ENCODE peak calls at places on chromosomes 1 and 21, in ten cellular contexts. One of them, this sample, is unnamed.

GRCh38 chr21:39685991-39686390 is 59.0 kb upstream of the IGSF5 start:
- DNase-seq in T follicular helper cell: no peak
- DNase-seq in WERI-Rb-1: no peak
- DNase-seq in kidney tubule cell: no peak
- DNase-seq in posterior vena cava: no peak
- DNase-seq in psoas muscle: no peak
- DNase-seq in central memory CD4-positive, alpha-beta T cell: no peak
- DNase-seq in NCI-H1436: no peak
- DNase-seq in AG08396: no peak
- DNase-seq in GDM1: no peak
- DNase-seq in this sample: no peak

GRCh38 chr1:206890690-206891089 is 6.6 kb upstream of the IL24 start:
- DNase-seq in T follicular helper cell: no peak
- DNase-seq in WERI-Rb-1: no peak
- DNase-seq in kidney tubule cell: no peak
- DNase-seq in posterior vena cava: no peak
- DNase-seq in GDM1: no peak
- DNase-seq in AG08396: no peak
- DNase-seq in psoas muscle: no peak
- DNase-seq in central memory CD4-positive, alpha-beta T cell: peak; percentile 42
- DNase-seq in NCI-H1436: no peak
- DNase-seq in this sample: peak; percentile 75

GRCh38 chr1:3217096-3217724 is 148.2 kb downstream of the PRDM16 start:
- DNase-seq in GDM1: no peak
- DNase-seq in kidney tubule cell: no peak
- DNase-seq in WERI-Rb-1: peak; percentile 39
- DNase-seq in psoas muscle: no peak
- DNase-seq in posterior vena cava: no peak
- DNase-seq in AG08396: no peak
- DNase-seq in central memory CD4-positive, alpha-beta T cell: no peak
- DNase-seq in T follicular helper cell: no peak
- DNase-seq in NCI-H1436: no peak
- DNase-seq in this sample: no peak

GRCh38 chr1:208850441-208850840 is 606.3 kb upstream of the PLXNA2 start:
- DNase-seq in kidney tubule cell: no peak
- DNase-seq in GDM1: no peak
- DNase-seq in WERI-Rb-1: peak; percentile 83
- DNase-seq in T follicular helper cell: no peak
- DNase-seq in NCI-H1436: no peak
- DNase-seq in AG08396: no peak
- DNase-seq in central memory CD4-positive, alpha-beta T cell: no peak
- DNase-seq in posterior vena cava: no peak
- DNase-seq in psoas muscle: no peak
- DNase-seq in this sample: no peak

GRCh38 chr1:243712890-243713425 is 137.1 kb downstream of the AKT3 start:
- DNase-seq in WERI-Rb-1: no peak
- DNase-seq in psoas muscle: no peak
- DNase-seq in central memory CD4-positive, alpha-beta T cell: no peak
- DNase-seq in T follicular helper cell: no peak
- DNase-seq in NCI-H1436: no peak
- DNase-seq in kidney tubule cell: no peak
- DNase-seq in GDM1: no peak
- DNase-seq in posterior vena cava: no peak
- DNase-seq in AG08396: no peak
- DNase-seq in this sample: peak; percentile 18

GRCh38 chr1:109687641-109688499 is at the start of gene GSTM1:
- DNase-seq in GDM1: peak; percentile 69
- DNase-seq in WERI-Rb-1: peak; percentile 83
- DNase-seq in T follicular helper cell: no peak
- DNase-seq in posterior vena cava: no peak
- DNase-seq in AG08396: no peak
- DNase-seq in central memory CD4-positive, alpha-beta T cell: no peak
- DNase-seq in psoas muscle: no peak
- DNase-seq in NCI-H1436: no peak
- DNase-seq in kidney tubule cell: no peak
- DNase-seq in this sample: peak; percentile 78

GRCh38 chr1:208962867-208963266 is 620.6 kb upstream of the CAMK1G start:
- DNase-seq in central memory CD4-positive, alpha-beta T cell: no peak
- DNase-seq in T follicular helper cell: no peak
- DNase-seq in NCI-H1436: no peak
- DNase-seq in kidney tubule cell: no peak
- DNase-seq in posterior vena cava: no peak
- DNase-seq in psoas muscle: no peak
- DNase-seq in GDM1: no peak
- DNase-seq in AG08396: no peak
- DNase-seq in WERI-Rb-1: no peak
- DNase-seq in this sample: peak; percentile 64

GRCh38 chr1:170126691-170127090 is 19.1 kb upstream of the NTMT2 start:
- DNase-seq in central memory CD4-positive, alpha-beta T cell: no peak
- DNase-seq in GDM1: no peak
- DNase-seq in psoas muscle: no peak
- DNase-seq in kidney tubule cell: peak; percentile 91
- DNase-seq in WERI-Rb-1: no peak
- DNase-seq in posterior vena cava: no peak
- DNase-seq in T follicular helper cell: no peak
- DNase-seq in NCI-H1436: no peak
- DNase-seq in AG08396: peak; percentile 44
- DNase-seq in this sample: peak; percentile 54

GRCh38 chr1:90707363-90707710 is 9.8 kb downstream of the BARHL2 start:
- DNase-seq in T follicular helper cell: no peak
- DNase-seq in psoas muscle: no peak
- DNase-seq in central memory CD4-positive, alpha-beta T cell: no peak
- DNase-seq in NCI-H1436: no peak
- DNase-seq in GDM1: no peak
- DNase-seq in posterior vena cava: peak; percentile 78
- DNase-seq in AG08396: peak; percentile 60
- DNase-seq in kidney tubule cell: peak; percentile 72
- DNase-seq in WERI-Rb-1: peak; percentile 62
- DNase-seq in this sample: no peak

GRCh38 chr1:98210064-98210463 is 289.2 kb upstream of the DPYD start:
- DNase-seq in GDM1: no peak
- DNase-seq in NCI-H1436: no peak
- DNase-seq in AG08396: peak; percentile 51
- DNase-seq in kidney tubule cell: peak; percentile 87
- DNase-seq in posterior vena cava: no peak
- DNase-seq in psoas muscle: no peak
- DNase-seq in central memory CD4-positive, alpha-beta T cell: no peak
- DNase-seq in T follicular helper cell: no peak
- DNase-seq in WERI-Rb-1: no peak
- DNase-seq in this sample: peak; percentile 99

GRCh38 chr1:69700770-69701169 is 133.0 kb downstream of the LRRC7 start:
- DNase-seq in psoas muscle: no peak
- DNase-seq in AG08396: no peak
- DNase-seq in central memory CD4-positive, alpha-beta T cell: no peak
- DNase-seq in kidney tubule cell: peak; percentile 14
- DNase-seq in NCI-H1436: no peak
- DNase-seq in GDM1: no peak
- DNase-seq in WERI-Rb-1: peak; percentile 60
- DNase-seq in T follicular helper cell: no peak
- DNase-seq in posterior vena cava: no peak
- DNase-seq in this sample: peak; percentile 23

GRCh38 chr1:182634306-182635072 is 30.3 kb upstream of the RGS16 start:
- DNase-seq in psoas muscle: no peak
- DNase-seq in posterior vena cava: no peak
- DNase-seq in T follicular helper cell: no peak
- DNase-seq in GDM1: no peak
- DNase-seq in NCI-H1436: no peak
- DNase-seq in central memory CD4-positive, alpha-beta T cell: no peak
- DNase-seq in kidney tubule cell: no peak
- DNase-seq in AG08396: no peak
- DNase-seq in WERI-Rb-1: peak; percentile 74
- DNase-seq in this sample: no peak

GRCh38 chr1:38858833-38859560 is 575 bp downstream of the RRAGC start:
- DNase-seq in kidney tubule cell: peak; percentile 86
- DNase-seq in psoas muscle: peak; percentile 52
- DNase-seq in T follicular helper cell: peak; percentile 6
- DNase-seq in NCI-H1436: peak; percentile 38
- DNase-seq in central memory CD4-positive, alpha-beta T cell: peak; percentile 34
- DNase-seq in AG08396: peak; percentile 61
- DNase-seq in WERI-Rb-1: peak; percentile 22
- DNase-seq in GDM1: peak; percentile 18
- DNase-seq in posterior vena cava: peak; percentile 89
- DNase-seq in this sample: peak; percentile 54

GRCh38 chr21:33424214-33424613 is 21.0 kb downstream of the IFNGR2 start:
- DNase-seq in AG08396: no peak
- DNase-seq in NCI-H1436: no peak
- DNase-seq in posterior vena cava: peak; percentile 2
- DNase-seq in psoas muscle: no peak
- DNase-seq in kidney tubule cell: no peak
- DNase-seq in WERI-Rb-1: no peak
- DNase-seq in T follicular helper cell: no peak
- DNase-seq in central memory CD4-positive, alpha-beta T cell: no peak
- DNase-seq in GDM1: no peak
- DNase-seq in this sample: no peak

GRCh38 chr1:13662498-13662897 is 37.5 kb upstream of the PRDM2 start:
- DNase-seq in posterior vena cava: no peak
- DNase-seq in WERI-Rb-1: no peak
- DNase-seq in central memory CD4-positive, alpha-beta T cell: no peak
- DNase-seq in GDM1: no peak
- DNase-seq in kidney tubule cell: no peak
- DNase-seq in AG08396: peak; percentile 41
- DNase-seq in T follicular helper cell: no peak
- DNase-seq in psoas muscle: no peak
- DNase-seq in NCI-H1436: no peak
- DNase-seq in this sample: peak; percentile 8

GRCh38 chr1:92191726-92192125 is 26.0 kb upstream of the C1orf146 start:
- DNase-seq in NCI-H1436: no peak
- DNase-seq in central memory CD4-positive, alpha-beta T cell: no peak
- DNase-seq in kidney tubule cell: no peak
- DNase-seq in T follicular helper cell: no peak
- DNase-seq in GDM1: no peak
- DNase-seq in AG08396: no peak
- DNase-seq in posterior vena cava: no peak
- DNase-seq in psoas muscle: no peak
- DNase-seq in WERI-Rb-1: no peak
- DNase-seq in this sample: no peak

GRCh38 chr1:94688646-94689045 is 131.5 kb upstream of the SLC44A3 start:
- DNase-seq in GDM1: no peak
- DNase-seq in NCI-H1436: no peak
- DNase-seq in T follicular helper cell: no peak
- DNase-seq in central memory CD4-positive, alpha-beta T cell: no peak
- DNase-seq in AG08396: no peak
- DNase-seq in kidney tubule cell: no peak
- DNase-seq in psoas muscle: no peak
- DNase-seq in WERI-Rb-1: no peak
- DNase-seq in posterior vena cava: no peak
- DNase-seq in this sample: no peak

GRCh38 chr1:209023790-209024189 is 559.7 kb upstream of the CAMK1G start:
- DNase-seq in WERI-Rb-1: no peak
- DNase-seq in GDM1: no peak
- DNase-seq in T follicular helper cell: no peak
- DNase-seq in AG08396: no peak
- DNase-seq in kidney tubule cell: no peak
- DNase-seq in NCI-H1436: no peak
- DNase-seq in central memory CD4-positive, alpha-beta T cell: no peak
- DNase-seq in posterior vena cava: no peak
- DNase-seq in psoas muscle: no peak
- DNase-seq in this sample: no peak

GRCh38 chr1:229410692-229411433 is 23.0 kb downstream of the ACTA1 start:
- DNase-seq in T follicular helper cell: no peak
- DNase-seq in central memory CD4-positive, alpha-beta T cell: no peak
- DNase-seq in WERI-Rb-1: peak; percentile 76
- DNase-seq in NCI-H1436: peak; percentile 87
- DNase-seq in kidney tubule cell: peak; percentile 77
- DNase-seq in psoas muscle: peak; percentile 81
- DNase-seq in GDM1: peak; percentile 73
- DNase-seq in AG08396: peak; percentile 71
- DNase-seq in posterior vena cava: no peak
- DNase-seq in this sample: peak; percentile 64

GRCh38 chr21:44778094-44778493 is 23.5 kb downstream of the UBE2G2 start:
- DNase-seq in NCI-H1436: no peak
- DNase-seq in AG08396: no peak
- DNase-seq in posterior vena cava: no peak
- DNase-seq in central memory CD4-positive, alpha-beta T cell: no peak
- DNase-seq in WERI-Rb-1: no peak
- DNase-seq in GDM1: no peak
- DNase-seq in T follicular helper cell: no peak
- DNase-seq in kidney tubule cell: no peak
- DNase-seq in psoas muscle: no peak
- DNase-seq in this sample: no peak

GRCh38 chr1:51920130-51920529 is 41.6 kb upstream of the NRDC start:
- DNase-seq in WERI-Rb-1: no peak
- DNase-seq in central memory CD4-positive, alpha-beta T cell: no peak
- DNase-seq in AG08396: no peak
- DNase-seq in posterior vena cava: no peak
- DNase-seq in kidney tubule cell: no peak
- DNase-seq in NCI-H1436: no peak
- DNase-seq in T follicular helper cell: no peak
- DNase-seq in psoas muscle: no peak
- DNase-seq in GDM1: no peak
- DNase-seq in this sample: no peak

GRCh38 chr21:43733529-43734071 is 14.7 kb downstream of the PDXK start:
- DNase-seq in NCI-H1436: no peak
- DNase-seq in T follicular helper cell: peak; percentile 46
- DNase-seq in AG08396: peak; percentile 87
- DNase-seq in kidney tubule cell: peak; percentile 77
- DNase-seq in GDM1: no peak
- DNase-seq in posterior vena cava: no peak
- DNase-seq in psoas muscle: no peak
- DNase-seq in WERI-Rb-1: no peak
- DNase-seq in central memory CD4-positive, alpha-beta T cell: no peak
- DNase-seq in this sample: peak; percentile 62

GRCh38 chr1:152252157-152252556 is 28.2 kb upstream of the HRNR start:
- DNase-seq in GDM1: no peak
- DNase-seq in AG08396: no peak
- DNase-seq in posterior vena cava: no peak
- DNase-seq in WERI-Rb-1: no peak
- DNase-seq in psoas muscle: no peak
- DNase-seq in T follicular helper cell: no peak
- DNase-seq in kidney tubule cell: peak; percentile 39
- DNase-seq in NCI-H1436: no peak
- DNase-seq in central memory CD4-positive, alpha-beta T cell: no peak
- DNase-seq in this sample: no peak

This sample was measured in fibroblast of lung.